ENCODE peak calls at places on chromosomes 4 and X, in nine cellular contexts. R, J, L, I, X, T, Y, F and D are unnamed samples.
A peak's percentile ranks its signal among the peaks of the same experiment; 100 is the strongest.

GRCh38 chr4:114867291-114867690 is 246.1 kb downstream of the NDST4 start:
- DNase-seq in R (no peak), J (no peak), L (no peak), I (no peak), X (peak; percentile 51), T (no peak), Y (no peak), F (no peak), D (peak; percentile 5)

GRCh38 chrX:150258463-150259430 is 104.4 kb upstream of the MAMLD1 start:
- DNase-seq in R (peak; percentile 47), J (no peak), L (no peak), I (no peak), X (no peak), T (no peak), Y (no peak), F (peak; percentile 5), D (no peak)

GRCh38 chr4:153113061-153113837 is 91.0 kb upstream of the TRIM2 start:
- DNase-seq in R (peak; percentile 93), J (peak; percentile 36), L (no peak), I (no peak), X (no peak), T (no peak), Y (no peak), F (peak; percentile 41), D (peak; percentile 28)

GRCh38 chr4:24229976-24230375 is 340.1 kb upstream of the PPARGC1A start:
- DNase-seq in R (no peak), J (no peak), L (no peak), I (no peak), X (no peak), T (peak; percentile 52), Y (no peak), F (no peak), D (no peak)

GRCh38 chrX:149568701-149569296 is 18.5 kb downstream of the MAGEA9B start:
- DNase-seq in R (no peak), J (no peak), L (no peak), I (no peak), X (no peak), T (no peak), Y (peak; percentile 60), F (no peak), D (no peak)

GRCh38 chr4:74715731-74716435 is 78.4 kb downstream of the BTC start:
- DNase-seq in R (no peak), J (no peak), L (no peak), I (no peak), X (peak; percentile 83), T (no peak), Y (no peak), F (no peak), D (no peak)

GRCh38 chrX:118216086-118216485 is 99.5 kb upstream of the KLHL13 start:
- DNase-seq in R (no peak), J (no peak), L (no peak), I (no peak), X (no peak), T (no peak), Y (no peak), F (no peak), D (no peak)

GRCh38 chrX:47358387-47359065 is 11.9 kb upstream of the ZNF157 start:
- DNase-seq in R (no peak), J (no peak), L (no peak), I (no peak), X (no peak), T (no peak), Y (peak; percentile 12), F (no peak), D (peak; percentile 8)

GRCh38 chrX:69015564-69016218 is 149.6 kb downstream of the PJA1 start:
- DNase-seq in R (no peak), J (no peak), L (no peak), I (no peak), X (no peak), T (no peak), Y (peak; percentile 61), F (peak; percentile 29), D (no peak)

GRCh38 chrX:139811942-139812629 is 104.1 kb upstream of the MCF2 start:
- DNase-seq in R (no peak), J (no peak), L (no peak), I (no peak), X (no peak), T (no peak), Y (no peak), F (no peak), D (no peak)

GRCh38 chrX:32530802-32531403 is 680.4 kb downstream of the DMD start:
- DNase-seq in R (peak; percentile 30), J (peak; percentile 41), L (peak; percentile 0), I (no peak), X (peak; percentile 5), T (no peak), Y (peak; percentile 5), F (peak; percentile 54), D (peak; percentile 46)

GRCh38 chrX:2652106-2652505 is 39.0 kb upstream of the CD99 start:
- DNase-seq in R (no peak), J (no peak), L (no peak), I (no peak), X (no peak), T (no peak), Y (no peak), F (no peak), D (no peak)

GRCh38 chrX:12702509-12703091 is 88.6 kb upstream of the PRPS2 start:
- DNase-seq in R (no peak), J (no peak), L (peak; percentile 14), I (no peak), X (no peak), T (no peak), Y (no peak), F (no peak), D (peak; percentile 1)

GRCh38 chr4:89247951-89248350 is 59.6 kb downstream of the GPRIN3 start:
- DNase-seq in R (no peak), J (no peak), L (no peak), I (no peak), X (no peak), T (no peak), Y (no peak), F (no peak), D (no peak)

GRCh38 chr4:62324215-62324614 is 1124.1 kb downstream of the ADGRL3 start:
- DNase-seq in R (peak; percentile 10), J (no peak), L (no peak), I (no peak), X (no peak), T (no peak), Y (no peak), F (peak; percentile 1), D (no peak)

GRCh38 chr4:149047368-149047767 is 605.2 kb upstream of the NR3C2 start:
- DNase-seq in R (peak; percentile 10), J (peak; percentile 39), L (no peak), I (no peak), X (no peak), T (no peak), Y (no peak), F (no peak), D (no peak)

GRCh38 chr4:41526628-41527027 is 11.3 kb upstream of the LIMCH1 start:
- DNase-seq in R (no peak), J (no peak), L (peak; percentile 19), I (no peak), X (no peak), T (no peak), Y (no peak), F (no peak), D (no peak)

GRCh38 chrX:140765043-140765784 is 55.7 kb downstream of the LINC00632 start:
- DNase-seq in R (peak; percentile 38), J (peak; percentile 31), L (no peak), I (no peak), X (no peak), T (no peak), Y (no peak), F (peak; percentile 67), D (no peak)

GRCh38 chrX:109553862-109554261 is 17.2 kb downstream of the NXT2 start:
- DNase-seq in R (no peak), J (no peak), L (no peak), I (no peak), X (no peak), T (no peak), Y (no peak), F (no peak), D (no peak)
- TF ChIP-seq CTCF in R (no peak), J (no peak), L (no peak), I (no peak), X (no peak), T (no peak), Y (no peak), F (no peak), D (no peak)

GRCh38 chr4:139824882-139825522 is 159.4 kb downstream of the MGST2 start:
- DNase-seq in R (no peak), J (no peak), L (no peak), I (no peak), X (no peak), T (no peak), Y (no peak), F (no peak), D (no peak)

GRCh38 chr4:139823345-139823744 is 157.7 kb downstream of the MGST2 start:
- DNase-seq in R (no peak), J (no peak), L (no peak), I (no peak), X (no peak), T (no peak), Y (no peak), F (no peak), D (no peak)

GRCh38 chr4:139825523-139826014 is 159.9 kb downstream of the MGST2 start:
- DNase-seq in R (no peak), J (no peak), L (no peak), I (no peak), X (no peak), T (no peak), Y (no peak), F (no peak), D (no peak)

GRCh38 chr4:139823746-139824145 is 158.1 kb downstream of the MGST2 start:
- DNase-seq in R (no peak), J (no peak), L (no peak), I (no peak), X (no peak), T (no peak), Y (no peak), F (no peak), D (no peak)

GRCh38 chr4:139822391-139822790 is 156.8 kb downstream of the MGST2 start:
- DNase-seq in R (no peak), J (no peak), L (no peak), I (no peak), X (no peak), T (no peak), Y (no peak), F (no peak), D (no peak)
- H3K4me3 ChIP-seq in R (no peak overlapping the region), J (no peak overlapping the region), L (no peak overlapping the region), I (no peak overlapping the region), X (no peak overlapping the region), T (no peak overlapping the region), Y (no peak overlapping the region), F (no peak overlapping the region), D (no peak overlapping the region)

DNA sequence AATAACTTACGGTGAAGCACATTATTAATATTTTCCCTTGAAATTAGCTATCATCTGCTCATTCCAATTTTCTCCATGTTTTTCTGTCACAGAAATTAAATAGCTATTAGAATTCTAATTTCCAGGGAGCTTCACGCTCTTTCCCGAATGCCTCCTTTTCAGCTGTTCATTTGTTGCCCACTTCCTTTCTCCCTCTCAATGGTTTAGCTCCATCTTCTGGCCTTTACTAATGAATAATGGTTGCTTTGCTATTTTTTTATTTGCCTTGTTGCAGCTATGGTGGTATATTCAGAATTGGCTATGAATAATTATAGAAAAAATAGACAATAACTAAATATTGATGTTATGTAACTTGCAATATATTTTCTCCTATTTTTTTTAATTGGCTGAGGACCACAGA is 70.5 kb downstream of the GRIA2 start:
- DNase-seq in R (no peak), J (no peak), L (no peak), I (no peak), X (no peak), T (no peak), Y (no peak), F (peak; percentile 1), D (no peak)
- TF ChIP-seq CTCF in R (no peak), J (peak; percentile 12), L (no peak), I (no peak), X (peak; percentile 4), T (no peak), Y (no peak), F (no peak), D (no peak)

GRCh38 chr4:169663402-169663801 is 43.0 kb downstream of the CLCN3 start:
- DNase-seq in R (no peak), J (no peak), L (no peak), I (no peak), X (no peak), T (no peak), Y (no peak), F (no peak), D (no peak)
- H3K4me3 ChIP-seq in R (no peak overlapping the region), J (no peak overlapping the region), L (no peak overlapping the region), I (no peak overlapping the region), X (no peak overlapping the region), T (no peak overlapping the region), Y (no peak overlapping the region), F (no peak overlapping the region), D (no peak overlapping the region)